ENCODE peak calls at places on chromosomes 5 and 9, in eight cellular contexts. L, V, Y, R, J, I, D and M are unnamed samples.

GRCh38 chr9:20640331-20641187 is 18.3 kb upstream of the MLLT3 start:
- DNase-seq in L (peak), I (no peak), Y (peak), V (peak), D (no peak), J (no peak), R (peak), M (peak)

GRCh38 chr9:79745752-79746336 is 174.1 kb downstream of the TLE4 start:
- DNase-seq in Y (no peak), R (no peak), D (no peak), L (no peak), I (no peak), J (no peak), V (peak), M (no peak)

GRCh38 chr5:149490599-149491187 is 60.5 kb downstream of the CSNK1A1 start:
- DNase-seq in I (no peak), R (no peak), J (no peak), Y (no peak), V (no peak), D (no peak), L (no peak), M (no peak)

GRCh38 chr9:114291064-114291474 is 31.8 kb upstream of the ORM1 start:
- DNase-seq in L (peak), V (peak), I (peak), D (peak), J (peak), Y (peak), R (peak), M (peak)

GRCh38 chr9:134950404-134950760 is 32.7 kb upstream of the FCN1 start:
- DNase-seq in L (no peak), Y (no peak), J (no peak), I (no peak), V (no peak), D (no peak), R (no peak), M (no peak)

GRCh38 chr5:134267366-134268018 is 41.6 kb upstream of the PPP2CA start:
- DNase-seq in L (no peak), Y (no peak), V (peak), R (no peak), J (no peak), I (no peak), D (no peak), M (no peak)

GRCh38 chr5:82738681-82739080 is 338.5 kb downstream of the TMEM167A start:
- DNase-seq in I (no peak), D (no peak), L (no peak), J (no peak), Y (no peak), V (no peak), R (no peak), M (no peak)

GRCh38 chr9:71368157-71368556 is 246.7 kb upstream of the TRPM3 start:
- DNase-seq in D (peak), R (no peak), J (no peak), I (no peak), V (no peak), L (no peak), Y (no peak), M (no peak)

GRCh38 chr5:57845025-57845424 is 362.4 kb upstream of the ACTBL2 start:
- DNase-seq in I (no peak), L (no peak), R (no peak), Y (no peak), D (no peak), V (no peak), J (no peak), M (no peak)

GRCh38 chr9:137781906-137782585 is 95.5 kb upstream of the CACNA1B start:
- DNase-seq in D (no peak), Y (no peak), L (no peak), I (no peak), V (no peak), R (no peak), J (no peak), M (no peak)
- TF ChIP-seq CTCF in D (no peak), Y (no peak), L (no peak), I (no peak), V (no peak), R (no peak), J (no peak), M (no peak)

GRCh38 chr9:35929188-35929718 is 20.0 kb downstream of the SPAAR start:
- DNase-seq in R (no peak), I (no peak), L (no peak), D (no peak), J (no peak), V (no peak), Y (no peak), M (no peak)
- H3K27ac ChIP-seq in R (no peak), I (no peak), L (peak), D (no peak), J (no peak), V (no peak), Y (no peak), M (no peak)

DNA sequence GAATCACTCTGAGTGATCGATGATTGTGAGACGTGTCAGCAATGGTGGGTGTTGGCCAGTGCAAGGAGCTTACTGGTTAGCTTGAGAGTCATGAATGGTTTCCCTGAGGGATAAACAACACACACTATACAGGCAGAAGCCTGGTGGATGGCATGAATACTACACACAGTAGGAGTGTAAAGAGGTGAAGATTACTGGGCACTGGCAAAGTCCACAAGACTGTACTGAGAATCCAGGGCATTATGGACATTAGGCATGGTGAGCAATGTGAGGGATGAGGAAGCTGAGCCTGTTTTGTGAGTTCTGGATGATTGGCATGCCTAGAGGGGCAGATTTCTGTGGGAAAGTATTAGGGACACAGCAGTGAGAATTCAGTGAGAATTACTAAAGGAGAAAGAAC is 71.3 kb downstream of the KDM4C start:
- DNase-seq in J (no peak), R (no peak), D (peak), V (peak), Y (no peak), I (no peak), L (no peak), M (no peak)
- TF ChIP-seq CTCF in J (no peak), R (no peak), D (peak), V (peak), Y (no peak), I (peak), L (no peak), M (no peak)

GRCh38 chr5:39214912-39215709 is 4.3 kb downstream of the FYB1 start:
- DNase-seq in R (no peak), V (no peak), D (no peak), I (no peak), L (no peak), J (no peak), Y (no peak), M (peak)
- H3K27ac ChIP-seq in R (no peak), V (no peak), D (no peak), I (no peak), L (no peak), J (no peak), Y (no peak), M (peak)

GRCh38 chr5:39006650-39007049 is 67.5 kb downstream of the RICTOR start:
- DNase-seq in R (no peak), D (no peak), L (no peak), V (no peak), I (no peak), J (no peak), Y (no peak), M (no peak)
- TF ChIP-seq CTCF in R (no peak), D (no peak), L (no peak), V (no peak), I (no peak), J (no peak), Y (no peak), M (no peak)

DNA sequence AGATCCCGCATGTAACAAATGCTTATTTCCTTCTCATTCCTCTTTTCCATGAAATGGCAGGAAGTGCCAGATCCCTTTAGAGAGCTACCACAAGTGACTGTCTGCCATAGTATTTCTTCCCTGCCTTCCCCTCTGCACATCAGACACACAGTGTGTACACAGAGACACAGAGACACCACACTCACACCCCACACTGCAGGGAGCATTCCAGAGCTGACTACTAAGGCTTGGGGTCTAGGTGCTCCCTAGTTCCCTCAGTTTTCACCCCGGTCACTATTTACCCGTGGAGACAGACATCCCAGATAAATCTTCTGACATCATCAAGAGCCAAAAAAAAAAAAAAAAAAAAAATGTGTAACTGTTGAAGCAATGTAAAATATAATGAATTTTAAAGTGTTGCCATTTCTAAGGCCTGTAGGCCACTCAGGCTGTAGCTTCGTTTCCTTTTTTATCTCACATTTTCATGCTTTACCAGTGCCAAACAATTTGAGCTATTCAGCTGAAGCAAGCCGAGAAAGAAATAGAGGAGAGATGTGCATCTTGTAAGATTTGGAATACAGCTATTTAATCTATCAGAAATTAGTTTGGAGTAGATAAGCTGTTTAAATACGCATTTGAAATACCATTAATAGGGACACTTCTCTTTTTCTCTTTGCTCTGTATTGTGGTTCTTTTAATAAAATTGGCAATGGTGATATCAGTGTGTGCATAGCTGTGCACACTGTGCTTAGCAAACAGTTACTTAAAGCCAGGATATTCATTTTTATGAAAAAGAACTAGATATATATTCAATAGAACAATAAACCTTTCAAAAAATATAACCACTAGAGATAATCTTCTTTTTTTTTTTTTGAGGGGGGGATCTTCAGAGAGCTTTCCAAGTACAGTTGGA is 405.4 kb downstream of the PDE4D start:
- DNase-seq in I (no peak), R (no peak), D (no peak), V (no peak), J (no peak), Y (no peak), L (no peak), M (no peak)
- H3K27ac ChIP-seq in I (no peak), R (no peak), D (no peak), V (no peak), J (no peak), Y (no peak), L (no peak), M (no peak)

DNA sequence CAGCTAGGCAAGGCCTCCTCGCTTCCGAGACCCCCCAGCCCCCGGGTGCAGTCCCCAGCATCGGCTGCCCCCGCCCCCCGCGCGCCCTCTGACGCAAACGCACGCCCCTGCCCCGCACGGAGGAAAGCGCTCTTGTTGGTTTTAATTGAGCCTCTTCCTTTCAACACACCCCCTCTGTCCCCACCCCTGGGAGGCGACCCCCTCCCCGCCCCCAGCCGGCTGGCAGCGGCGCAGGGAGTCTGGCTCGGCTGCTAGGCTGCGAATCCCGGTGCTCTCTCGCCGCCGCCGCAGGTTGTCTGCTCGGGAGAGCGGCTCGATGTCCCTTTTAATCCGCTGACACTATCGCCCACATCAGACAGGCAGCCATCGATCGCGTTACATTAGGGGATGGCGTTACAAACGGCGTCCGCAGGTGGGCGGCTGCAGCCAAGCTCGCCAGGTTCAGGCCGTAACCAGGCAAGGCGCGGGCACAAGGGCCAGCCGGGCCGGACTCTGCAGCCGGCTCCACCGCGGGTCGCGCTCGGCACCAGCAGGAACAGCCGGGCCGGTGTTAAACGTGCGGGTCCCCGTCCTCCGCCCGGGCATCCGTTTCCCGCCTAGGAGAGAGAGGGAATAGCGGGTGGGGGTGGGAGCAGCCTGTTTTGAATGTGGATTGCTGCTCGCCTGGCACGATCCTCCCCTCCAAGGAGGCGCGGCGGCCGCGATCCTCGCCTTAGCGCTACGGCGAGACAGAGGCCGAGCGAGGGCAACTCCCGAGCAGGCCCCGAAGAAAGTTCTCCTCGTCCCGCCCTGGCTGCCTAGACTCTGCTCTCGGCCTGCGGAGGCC is 1.2 kb downstream of the NR2F1-AS1 start:
- DNase-seq in I (peak), Y (no peak), D (peak), L (peak), R (peak), J (no peak), V (peak), M (no peak)
- TF ChIP-seq CTCF in I (no peak), Y (no peak), D (no peak), L (no peak), R (no peak), J (no peak), V (no peak), M (no peak)